ENCODE peak calls at places on chromosomes 1 and 21, in eight cellular contexts. F is adrenal gland, A is BJ, D is mesothelial cell of epicardium, R is upper lobe of right lung, P is transverse colon, E is lung, G is AG09309. N is an unnamed sample.

GRCh38 chr1:147245129-147245528 is 2.6 kb downstream of the CHD1L start:
- DNase-seq in F (no peak), A (no peak), D (no peak), R (no peak), P (no peak), E (no peak), G (no peak), N (no peak)

GRCh38 chr21:39182484-39183271 is 573 bp downstream of the PSMG1 start:
- DNase-seq in F (peak), A (no peak), D (no peak), R (no peak), P (peak), E (no peak), G (no peak), N (peak)

GRCh38 chr1:2575801-2576663 is 10.5 kb upstream of the PRXL2B start:
- DNase-seq in F (peak), A (no peak), D (no peak), R (peak), P (peak), E (no peak), G (no peak), N (no peak)

GRCh38 chr1:241156231-241156965 is 200.6 kb downstream of the RGS7 start:
- DNase-seq in F (peak), A (peak), D (no peak), R (no peak), P (peak), E (no peak), G (peak), N (no peak)

GRCh38 chr1:153550398-153550758 is 1.3 kb upstream of the S100A3 start:
- DNase-seq in F (no peak), A (no peak), D (no peak), R (peak), P (no peak), E (no peak), G (no peak), N (no peak)

GRCh38 chr1:223001653-223002634 is 141.1 kb downstream of the TLR5 start:
- DNase-seq in F (no peak), A (no peak), D (no peak), R (no peak), P (no peak), E (no peak), G (no peak), N (no peak)

GRCh38 chr1:52403566-52404115 is 582 bp downstream of the ORC1 start:
- DNase-seq in F (peak), A (no peak), D (no peak), R (no peak), P (peak), E (peak), G (peak), N (no peak)

GRCh38 chr1:108877324-108877812 is 583 bp downstream of the GPSM2 start:
- DNase-seq in F (peak), A (no peak), D (no peak), R (no peak), P (peak), E (no peak), G (no peak), N (no peak)

GRCh38 chr1:178341218-178341956 is 155.4 kb downstream of the CLEC20A start:
- DNase-seq in F (peak), A (peak), D (peak), R (peak), P (peak), E (peak), G (peak), N (no peak)

GRCh38 chr1:184624626-184625025 is 130.0 kb downstream of the EDEM3 start:
- DNase-seq in F (no peak), A (no peak), D (no peak), R (no peak), P (no peak), E (no peak), G (no peak), N (no peak)

GRCh38 chr1:9688599-9688998 is 37.1 kb downstream of the PIK3CD start:
- DNase-seq in F (no peak), A (no peak), D (no peak), R (no peak), P (no peak), E (no peak), G (no peak), N (no peak)

GRCh38 chr21:38753114-38754100 is 52.3 kb upstream of the ETS2 start:
- DNase-seq in F (no peak), A (no peak), D (no peak), R (no peak), P (no peak), E (no peak), G (no peak), N (no peak)

GRCh38 chr1:39170731-39171375 is 33.6 kb upstream of the MACF1 start:
- DNase-seq in F (no peak), A (no peak), D (no peak), R (no peak), P (no peak), E (no peak), G (no peak), N (no peak)

GRCh38 chr1:91803847-91804545 is 82.0 kb downstream of the TGFBR3 start:
- DNase-seq in F (peak), A (no peak), D (no peak), R (no peak), P (peak), E (no peak), G (no peak), N (peak)

GRCh38 chr1:226044514-226045132 is 17.9 kb upstream of the H3-3A start:
- DNase-seq in F (no peak), A (no peak), D (no peak), R (no peak), P (no peak), E (no peak), G (no peak), N (no peak)

GRCh38 chr1:36143424-36143823 is 5.9 kb downstream of the TRAPPC3 start:
- DNase-seq in F (no peak), A (no peak), D (no peak), R (no peak), P (no peak), E (no peak), G (no peak), N (no peak)

GRCh38 chr1:176691251-176692228 is 228.6 kb downstream of the PAPPA2 start:
- DNase-seq in F (peak), A (peak), D (no peak), R (no peak), P (peak), E (no peak), G (peak), N (no peak)
- TF ChIP-seq CTCF in F (peak), A (peak), D (no peak), R (peak), P (peak), E (peak), G (peak), N (peak)

GRCh38 chr1:54944610-54945392 is 35.6 kb upstream of the TMEM61 start:
- DNase-seq in F (peak), A (peak), D (no peak), R (peak), P (peak), E (peak), G (peak), N (peak)
- TF ChIP-seq CTCF in F (peak), A (peak), D (peak), R (peak), P (peak), E (peak), G (peak), N (peak)

GRCh38 chr1:15803380-15803779 is 4.1 kb downstream of the UQCRHL start:
- DNase-seq in F (no peak), A (no peak), D (no peak), R (no peak), P (no peak), E (no peak), G (no peak), N (no peak)
- TF ChIP-seq CTCF in F (peak), A (peak), D (no peak), R (peak), P (peak), E (no peak), G (peak), N (peak)

DNA sequence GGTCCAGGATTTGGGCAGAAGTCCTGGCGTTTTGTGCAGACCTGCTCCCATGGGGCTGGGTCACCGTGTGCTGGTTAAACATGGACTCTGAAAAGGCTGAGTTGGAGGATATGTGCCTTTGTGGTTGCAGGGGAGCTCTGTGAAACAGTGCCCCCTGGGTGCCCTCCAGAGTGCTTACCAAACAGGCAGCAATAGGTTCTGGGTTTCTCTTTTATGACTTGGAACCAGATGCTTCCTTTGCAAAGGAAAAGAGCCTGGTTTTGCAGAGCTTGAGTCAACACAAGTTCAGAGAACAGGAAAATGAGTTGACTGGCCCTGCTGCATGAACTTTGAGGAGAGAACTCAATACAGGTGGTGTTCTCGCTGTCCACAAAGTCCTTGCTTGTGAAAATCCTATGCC is 288.9 kb downstream of the TM2D1 start:
- DNase-seq in F (no peak), A (no peak), D (no peak), R (no peak), P (no peak), E (no peak), G (no peak), N (no peak)
- TF ChIP-seq CTCF in F (no peak), A (no peak), D (no peak), R (no peak), P (no peak), E (no peak), G (no peak), N (no peak)

GRCh38 chr1:201226859-201227488 is 36.4 kb downstream of the IGFN1 start:
- DNase-seq in F (no peak), A (no peak), D (no peak), R (peak), P (no peak), E (no peak), G (no peak), N (no peak)

GRCh38 chr1:201230676-201231075 is 40.1 kb downstream of the IGFN1 start:
- DNase-seq in F (no peak), A (no peak), D (no peak), R (no peak), P (no peak), E (no peak), G (no peak), N (no peak)

GRCh38 chr1:201228011-201228983 is 37.7 kb downstream of the IGFN1 start:
- DNase-seq in F (no peak), A (no peak), D (no peak), R (peak), P (no peak), E (peak), G (no peak), N (no peak)

GRCh38 chr1:201229095-201229494 is 38.5 kb downstream of the IGFN1 start:
- DNase-seq in F (no peak), A (no peak), D (no peak), R (peak), P (no peak), E (no peak), G (no peak), N (no peak)

DNA sequence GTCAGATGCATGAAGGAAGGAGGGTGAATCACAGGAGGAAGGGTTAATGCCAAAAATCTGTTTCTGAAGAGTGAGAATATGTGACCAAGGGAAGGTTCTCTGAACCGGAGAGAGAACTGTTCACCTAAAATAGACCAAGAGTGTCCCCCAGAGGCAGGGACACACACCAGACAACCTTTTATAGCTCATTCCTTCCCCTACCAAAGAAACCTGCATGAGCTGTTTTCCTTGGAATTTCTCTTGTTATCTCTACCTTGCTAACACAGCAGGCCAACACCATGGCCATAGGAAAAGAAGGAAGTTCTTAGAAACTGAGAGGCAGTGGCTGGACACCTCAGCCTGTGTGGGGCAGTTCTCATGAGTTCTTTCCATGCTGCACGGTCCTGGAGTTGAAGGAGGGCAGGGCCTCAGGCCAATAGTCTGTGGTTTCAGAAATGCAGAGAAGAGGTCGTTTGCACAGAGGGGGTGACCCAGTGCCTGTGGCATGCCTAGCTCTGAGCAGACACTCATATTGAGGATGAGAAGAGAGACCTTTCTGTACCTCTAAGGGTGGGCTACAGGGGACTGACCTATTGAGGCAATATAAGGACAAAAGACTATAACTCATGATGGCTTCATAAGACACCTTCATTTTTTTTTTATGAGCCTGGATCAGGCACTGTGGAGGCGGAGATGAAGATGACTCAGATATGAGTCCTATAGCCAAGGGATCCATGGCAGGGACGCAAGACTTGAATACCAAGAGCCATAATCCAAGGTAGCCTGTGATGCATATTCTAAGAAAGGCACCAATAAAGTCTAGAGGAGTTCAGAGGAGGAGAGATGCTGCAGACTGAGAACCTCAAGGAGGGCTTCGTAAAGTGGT is 39.4 kb downstream of the IGFN1 start:
- DNase-seq in F (no peak), A (peak), D (no peak), R (no peak), P (no peak), E (no peak), G (peak), N (no peak)
- TF ChIP-seq CTCF in F (no peak), A (peak), D (no peak), R (no peak), P (no peak), E (no peak), G (peak), N (no peak)

GRCh38 chr21:36908260-36908908 is 58.1 kb downstream of the HLCS start:
- DNase-seq in F (no peak), A (no peak), D (no peak), R (no peak), P (no peak), E (no peak), G (no peak), N (no peak)
- TF ChIP-seq CTCF in F (no peak), A (peak), D (peak), R (no peak), P (no peak), E (no peak), G (no peak), N (no peak)

N was measured in dorsolateral prefrontal cortex.